ENCODE peak calls at places on chromosomes 13 and 19, in four cellular contexts. S is CD8-positive, alpha-beta T cell; X is cardiac fibroblast; A is CD4-positive, CD25-positive, alpha-beta regulatory T cell. J is an unnamed sample.

GRCh38 chr13:78636493-78636892 is 22.5 kb downstream of the OBI1 start:
- DNase-seq in S (no peak), X (no peak), A (no peak), J (no peak)

GRCh38 chr13:98632971-98633370 is 56.1 kb upstream of the STK24 start:
- DNase-seq in S (no peak), X (peak), A (no peak), J (no peak)

GRCh38 chr13:34462843-34463242 is 479.2 kb upstream of the NBEA start:
- DNase-seq in S (no peak), X (peak), A (no peak), J (no peak)

GRCh38 chr13:113297370-113297871 is 382 bp downstream of the LAMP1 start:
- DNase-seq in S (peak), X (peak), A (peak), J (no peak)

GRCh38 chr13:29707876-29708543 is 112.5 kb upstream of the SLC7A1 start:
- DNase-seq in S (peak), X (peak), A (no peak), J (peak)

GRCh38 chr13:64749301-64749700 is 2480.8 kb downstream of the PCDH9 start:
- DNase-seq in S (no peak), X (no peak), A (no peak), J (no peak)

GRCh38 chr13:73411067-73411809 is 352.4 kb downstream of the KLF5 start:
- DNase-seq in S (no peak), X (no peak), A (no peak), J (no peak)

GRCh38 chr19:5680083-5680436 is 256 bp downstream of the MICOS13 start:
- DNase-seq in S (no peak), X (no peak), A (no peak), J (no peak)

GRCh38 chr13:30802953-30803478 is 67.7 kb downstream of the ALOX5AP start:
- DNase-seq in S (peak), X (peak), A (peak), J (peak)

DNA sequence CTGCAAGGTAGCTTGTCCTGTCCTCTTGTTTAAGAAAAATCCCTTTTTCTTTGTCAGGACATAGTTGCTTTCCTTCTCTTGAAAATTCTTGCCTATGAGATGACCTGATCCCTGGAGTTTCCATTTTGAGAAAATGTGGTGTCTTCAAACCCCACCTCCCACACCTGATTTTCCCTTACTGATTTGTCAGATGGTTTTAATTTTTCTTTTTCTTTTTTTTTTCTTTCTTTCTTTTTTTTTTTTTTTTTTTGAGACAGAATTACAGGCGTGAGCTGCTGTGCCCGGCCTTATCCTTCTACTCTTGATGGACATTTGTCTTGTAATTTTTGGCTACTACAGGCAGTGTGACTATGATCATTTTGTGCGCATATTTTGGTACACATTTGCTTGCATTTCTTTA is 1.2 kb downstream of the ZNF345 start:
- DNase-seq in S (no peak), X (no peak), A (no peak), J (no peak)
- H3K4me3 ChIP-seq in S (peak), X (peak), A (peak), J (peak)

GRCh38 chr19:53068834-53069233 is 24.3 kb downstream of the ERVV-2 start:
- DNase-seq in S (no peak), X (no peak), A (no peak), J (no peak)
- H3K4me3 ChIP-seq in S (peak), X (no peak), A (no peak), J (no peak)

DNA sequence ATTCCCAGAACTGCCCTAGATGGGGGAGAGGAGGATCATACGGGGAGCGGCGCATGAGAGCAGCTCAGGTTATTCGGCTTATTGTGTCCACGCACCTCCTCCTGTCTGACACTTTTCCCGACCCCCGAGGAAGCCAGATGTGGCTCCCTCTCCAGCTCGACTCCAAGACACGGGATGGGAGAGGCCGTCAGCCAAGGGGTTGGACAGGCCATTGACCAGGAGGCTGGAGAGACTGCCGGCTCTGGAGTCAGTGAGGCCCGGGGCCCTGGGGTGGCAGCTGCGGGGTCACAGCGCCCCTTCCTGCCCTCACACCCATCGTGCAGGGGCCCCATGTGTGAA is 2.9 kb downstream of the DMKN start:
- DNase-seq in S (no peak), X (no peak), A (no peak), J (no peak)
- H3K4me3 ChIP-seq in S (peak), X (no peak), A (no peak), J (no peak)

GRCh38 chr19:4284974-4285373 is 5.9 kb downstream of the SHD start:
- DNase-seq in S (no peak), X (no peak), A (no peak), J (no peak)

GRCh38 chr19:4288091-4288777 is 9.2 kb downstream of the SHD start:
- DNase-seq in S (no peak), X (no peak), A (no peak), J (no peak)

GRCh38 chr19:4279530-4280422 is 710 bp downstream of the SHD start:
- DNase-seq in S (no peak), X (no peak), A (no peak), J (no peak)

GRCh38 chr19:4278926-4279529 is at the start of gene SHD:
- DNase-seq in S (no peak), X (no peak), A (no peak), J (no peak)

GRCh38 chr19:4284176-4284958 is 5.3 kb downstream of the SHD start:
- DNase-seq in S (no peak), X (no peak), A (no peak), J (no peak)
- H3K4me3 ChIP-seq in S (no peak), X (no peak), A (no peak), J (no peak)

GRCh38 chr19:54208784-54209057 is 8.1 kb downstream of the RPS9 start:
- DNase-seq in S (no peak), X (no peak), A (no peak), J (no peak)

GRCh38 chr19:54209058-54209747 is 8.5 kb downstream of the RPS9 start:
- DNase-seq in S (no peak), X (no peak), A (no peak), J (no peak)

GRCh38 chr19:54206831-54207177 is 6.1 kb downstream of the RPS9 start:
- DNase-seq in S (no peak), X (no peak), A (no peak), J (no peak)

GRCh38 chr19:54209748-54210494 is 9.3 kb downstream of the RPS9 start:
- DNase-seq in S (peak), X (peak), A (no peak), J (peak)

GRCh38 chr19:54207908-54208783 is 7.5 kb downstream of the RPS9 start:
- DNase-seq in S (peak), X (peak), A (no peak), J (peak)
- H3K4me3 ChIP-seq in S (no peak), X (no peak), A (no peak), J (no peak)

GRCh38 chr19:39124136-39124764 is 1.3 kb upstream of the PAK4 start:
- DNase-seq in S (no peak), X (no peak), A (no peak), J (no peak)
- H3K4me3 ChIP-seq in S (no peak), X (no peak), A (no peak), J (no peak)

GRCh38 chr13:20230913-20231838 is 943 bp downstream of the GJB6 start:
- DNase-seq in S (no peak), X (no peak), A (peak), J (no peak)
- H3K4me3 ChIP-seq in S (peak), X (no peak), A (peak), J (no peak)

GRCh38 chr19:50717026-50717723 is 2.4 kb downstream of the SHANK1 start:
- DNase-seq in S (peak), X (no peak), A (no peak), J (no peak)

GRCh38 chr19:50719566-50719965 is at the start of gene SHANK1:
- DNase-seq in S (no peak), X (peak), A (no peak), J (no peak)

GRCh38 chr19:50717891-50718254 is 1.7 kb downstream of the SHANK1 start:
- DNase-seq in S (peak), X (no peak), A (no peak), J (no peak)

GRCh38 chr19:50719119-50719435 is 525 bp downstream of the SHANK1 start:
- DNase-seq in S (no peak), X (no peak), A (no peak), J (no peak)

DNA sequence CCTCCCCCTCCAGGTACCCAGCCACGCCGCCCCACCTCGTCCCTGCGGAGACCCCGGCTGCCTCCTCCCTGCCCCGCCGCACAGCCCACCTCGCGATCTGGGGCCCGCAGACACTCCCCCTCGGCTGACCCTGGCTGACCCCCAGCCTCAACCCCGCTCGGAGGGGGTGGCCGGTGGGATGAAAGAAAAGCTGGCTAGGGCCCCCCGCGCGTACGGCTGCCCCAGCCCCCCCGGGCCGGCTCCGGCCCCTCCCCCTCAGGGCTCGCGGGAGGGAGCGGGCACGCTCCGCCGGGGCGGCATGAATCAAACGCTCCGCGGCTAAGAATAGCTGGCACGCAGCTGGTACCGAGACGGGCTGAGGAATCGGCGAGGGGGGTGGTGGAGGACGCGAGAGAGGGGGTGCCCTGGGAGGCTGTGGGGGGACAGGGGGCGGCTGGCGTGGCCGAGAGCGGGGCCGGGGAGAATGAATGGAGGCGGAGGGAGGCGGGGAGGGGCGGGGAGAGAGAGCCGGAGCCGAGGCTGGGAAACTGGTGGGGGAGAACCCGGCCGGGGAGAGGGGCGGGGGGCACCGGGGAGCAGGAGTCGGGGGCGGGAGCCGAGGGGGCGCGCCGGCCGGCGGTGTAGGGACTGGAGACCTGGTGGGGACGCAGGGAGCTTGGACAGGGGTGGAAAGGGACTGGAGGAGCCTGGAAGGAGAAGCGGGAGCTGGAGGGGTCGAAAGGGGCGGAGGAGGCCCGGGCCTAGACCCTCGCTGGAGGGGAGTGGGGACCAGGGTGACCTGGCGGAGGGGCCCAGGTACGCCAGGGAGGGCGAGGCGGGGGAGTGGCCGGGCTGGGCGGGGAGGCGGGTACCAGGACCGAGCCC is 1.1 kb downstream of the SHANK1 start:
- DNase-seq in S (no peak), X (no peak), A (no peak), J (no peak)
- H3K4me3 ChIP-seq in S (peak), X (peak), A (no peak), J (peak)

GRCh38 chr13:71964491-71965108 is 97.6 kb upstream of the DACH1 start:
- DNase-seq in S (no peak), X (no peak), A (no peak), J (no peak)
- H3K4me3 ChIP-seq in S (no peak), X (no peak), A (no peak), J (no peak)